ENCODE peak calls at places on chromosomes 3 and 15, in eight cellular contexts. J is A549, H is stomach, B is cardiac muscle cell, K is psoas muscle, U is kidney, P is neuronal stem cell, Y is mammary epithelial cell. G is an unnamed sample.

GRCh38 chr3:33075996-33076395 is 20.9 kb downstream of the GLB1 start:
- DNase-seq in U (no peak), J (no peak), P (no peak), K (no peak), B (no peak), H (no peak), Y (no peak), G (no peak)

GRCh38 chr3:41018841-41019240 is 180.5 kb upstream of the CTNNB1 start:
- DNase-seq in J (no peak), H (no peak), P (no peak), Y (no peak), B (no peak), K (no peak), U (no peak), G (no peak)

GRCh38 chr3:58490860-58491501 is 915 bp upstream of the KCTD6 start:
- DNase-seq in H (no peak), U (peak; percentile 83), P (no peak), B (no peak), J (no peak), Y (no peak), K (peak; percentile 62), G (peak; percentile 6)

GRCh38 chr3:102165367-102165766 is 269.4 kb upstream of the ZPLD1 start:
- DNase-seq in P (no peak), H (no peak), J (no peak), Y (no peak), K (no peak), B (no peak), U (no peak), G (no peak)

GRCh38 chr3:177162742-177163141 is 34.5 kb downstream of the TBL1XR1 start:
- DNase-seq in H (no peak), Y (no peak), P (no peak), B (no peak), J (no peak), K (no peak), U (no peak), G (no peak)

GRCh38 chr15:75916978-75917377 is 13.3 kb downstream of the FBXO22 start:
- DNase-seq in J (no peak), B (no peak), Y (no peak), H (no peak), K (no peak), U (no peak), P (no peak), G (no peak)

GRCh38 chr3:113660901-113661300 is 35.5 kb downstream of the USF3 start:
- DNase-seq in K (peak; percentile 62), H (no peak), Y (no peak), U (no peak), B (no peak), P (no peak), J (no peak), G (no peak)

GRCh38 chr15:97691799-97692198 is 268.7 kb upstream of the ARRDC4 start:
- DNase-seq in P (no peak), J (no peak), B (no peak), U (no peak), Y (peak; percentile 3), K (no peak), H (no peak), G (no peak)

GRCh38 chr15:82045179-82045891 is 483 bp downstream of the MEX3B start:
- DNase-seq in P (peak; percentile 59), K (peak; percentile 67), Y (peak; percentile 46), H (no peak), J (peak; percentile 45), U (peak; percentile 85), B (peak; percentile 78), G (peak; percentile 44)

GRCh38 chr15:55627730-55628368 is 39.7 kb upstream of the PYGO1 start:
- DNase-seq in Y (peak; percentile 96), P (no peak), U (no peak), J (peak; percentile 89), H (peak; percentile 38), K (peak; percentile 65), B (no peak), G (no peak)

GRCh38 chr15:31803388-31803884 is 226.9 kb upstream of the CHRNA7 start:
- DNase-seq in K (no peak), B (no peak), J (no peak), P (no peak), U (no peak), H (no peak), Y (no peak), G (no peak)

GRCh38 chr15:25844981-25845680 is 18.0 kb downstream of the ATP10A start:
- DNase-seq in K (no peak), H (no peak), P (no peak), U (no peak), J (no peak), B (no peak), Y (no peak), G (no peak)

GRCh38 chr3:13044496-13045244 is 28.6 kb downstream of the IQSEC1 start:
- DNase-seq in Y (no peak), U (peak; percentile 60), J (no peak), H (no peak), K (no peak), P (peak; percentile 55), B (no peak), G (no peak)

GRCh38 chr15:63369766-63370165 is 11.9 kb downstream of the CA12 start:
- DNase-seq in P (no peak), K (no peak), H (no peak), Y (no peak), U (no peak), J (no peak), B (no peak), G (no peak)

DNA sequence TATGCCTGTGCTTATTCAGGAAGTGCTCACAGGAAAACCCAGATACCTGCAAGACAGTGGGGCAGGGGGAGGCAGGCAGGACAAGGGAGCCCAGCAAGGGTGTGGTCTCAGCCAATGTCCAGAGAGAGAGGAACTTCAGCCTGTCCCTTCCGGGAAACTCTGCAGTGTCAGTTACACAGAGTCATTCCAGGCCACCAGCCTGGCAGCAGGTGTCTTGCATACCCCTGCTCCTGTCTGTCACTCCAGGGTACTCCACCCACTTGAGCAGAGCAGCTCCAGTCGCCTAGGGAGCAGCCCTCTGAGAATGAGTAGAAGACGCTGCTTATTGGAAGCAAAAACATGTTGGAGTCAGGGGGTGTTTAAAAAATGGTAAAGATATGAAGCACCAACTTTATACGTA is 431.2 kb upstream of the RGMA start:
- DNase-seq in Y (no peak), H (no peak), U (no peak), K (peak; percentile 81), B (peak; percentile 21), J (no peak), P (no peak), G (no peak)
- H3K27ac ChIP-seq in Y (no peak overlapping the region), H (no peak overlapping the region), U (no peak overlapping the region), K (peak overlapping the region; percentile 81), B (no peak overlapping the region), J (no peak overlapping the region), P (no peak overlapping the region), G (no peak overlapping the region)

GRCh38 chr15:40744810-40745152 is 10.3 kb downstream of the RMDN3 start:
- DNase-seq in J (no peak), B (no peak), Y (no peak), U (no peak), H (no peak), P (no peak), K (no peak), G (no peak)
- H3K27ac ChIP-seq in J (peak overlapping the region; percentile 8), B (no peak overlapping the region), Y (no peak overlapping the region), U (no peak overlapping the region), H (no peak overlapping the region), P (no peak overlapping the region), K (peak overlapping the region; percentile 67), G (no peak overlapping the region)

DNA sequence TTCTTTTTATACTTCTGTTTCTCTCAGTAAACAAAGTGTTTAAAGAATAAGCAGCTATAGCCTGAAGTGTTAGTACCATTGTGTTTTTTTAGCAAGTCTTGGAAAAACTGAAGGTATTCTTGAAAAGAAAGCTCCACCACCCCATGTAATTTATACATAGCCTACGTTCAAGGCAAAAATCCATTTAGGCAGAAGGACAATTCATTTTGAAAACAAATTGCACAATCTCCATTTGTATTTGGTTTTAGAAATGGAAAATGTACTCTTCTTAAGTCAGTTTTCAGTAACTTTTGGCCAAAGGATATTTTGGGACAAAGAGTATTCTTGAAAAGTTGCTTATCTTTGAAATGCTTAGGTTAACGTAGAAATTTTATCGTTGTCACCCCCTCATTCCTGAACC is 34.5 kb downstream of the PTPRG start:
- DNase-seq in P (no peak), Y (no peak), J (no peak), B (no peak), H (no peak), K (no peak), U (no peak), G (no peak)
- H3K27ac ChIP-seq in P (no peak overlapping the region), Y (no peak overlapping the region), J (no peak overlapping the region), B (no peak overlapping the region), H (no peak overlapping the region), K (peak overlapping the region; percentile 54), U (no peak overlapping the region), G (no peak overlapping the region)

DNA sequence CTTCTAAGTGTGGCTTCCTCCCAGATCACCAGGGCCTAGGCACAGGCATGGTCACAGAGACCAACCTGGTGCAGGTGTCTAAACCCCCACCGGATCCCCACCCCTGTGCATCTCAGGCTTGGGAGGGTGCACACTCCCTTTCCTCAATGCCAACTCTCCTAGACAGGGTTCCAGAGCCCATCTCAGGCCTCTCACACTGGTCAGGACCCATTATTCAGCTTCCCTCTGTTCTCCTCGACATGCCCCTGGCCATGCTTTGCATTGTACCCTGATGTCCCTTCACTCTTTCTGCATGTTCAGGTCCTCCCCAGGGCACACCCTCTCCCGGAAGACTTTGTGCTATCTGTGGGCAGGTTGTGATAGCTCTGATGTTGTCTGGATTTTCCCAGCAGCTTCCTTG is 23.5 kb downstream of the FGD5 start:
- DNase-seq in K (no peak), J (no peak), B (no peak), P (no peak), U (no peak), Y (no peak), H (no peak), G (no peak)
- H3K27ac ChIP-seq in K (no peak overlapping the region), J (no peak overlapping the region), B (no peak overlapping the region), P (no peak overlapping the region), U (no peak overlapping the region), Y (no peak overlapping the region), H (no peak overlapping the region), G (no peak overlapping the region)

GRCh38 chr3:185152433-185153169 is at the start of gene C3orf70:
- DNase-seq in U (peak; percentile 86), Y (peak; percentile 25), K (peak; percentile 75), J (peak; percentile 13), H (peak; percentile 60), P (peak; percentile 54), B (peak; percentile 54), G (peak; percentile 37)
- H3K27ac ChIP-seq in U (peak within 1 kb of the TSS; percentile 43), Y (no peak within 1 kb of the TSS), K (peak within 1 kb of the TSS; percentile 42), J (peak within 1 kb of the TSS; percentile 34), H (peak within 1 kb of the TSS; percentile 85), P (peak within 1 kb of the TSS; percentile 41), B (no peak within 1 kb of the TSS), G (peak within 1 kb of the TSS; percentile 79)

GRCh38 chr3:155192957-155193746 is 100.3 kb downstream of the STRIT1 start:
- DNase-seq in J (no peak), Y (no peak), K (no peak), B (no peak), P (no peak), H (no peak), U (no peak), G (no peak)
- H3K27ac ChIP-seq in J (no peak overlapping the region), Y (no peak overlapping the region), K (peak overlapping the region; percentile 90), B (no peak overlapping the region), P (no peak overlapping the region), H (no peak overlapping the region), U (no peak overlapping the region), G (no peak overlapping the region)